ENCODE peak calls at places on chromosomes 6 and 20, in four cellular contexts. U is amygdala; H is HFF-Myc; B is stimulated activated CD8-positive, alpha-beta memory T cell treated with anti-CD3 and anti-CD28 coated beads, Interleukin-12 subunit alpha, Interleukin-12 subunit beta, amount 100 ng/mL, for 4 hours. L is an unnamed sample.

GRCh38 chr6:166960609-166960978 is 4.2 kb upstream of the RNASET2 start:
- DNase-seq in U (no peak), H (no peak), B (no peak), L (no peak)

GRCh38 chr6:111987295-111987694 is 66.6 kb upstream of the CCN6 start:
- DNase-seq in U (no peak), H (no peak), B (no peak), L (no peak)

GRCh38 chr6:11224966-11225463 is 7.5 kb downstream of the NEDD9 start:
- DNase-seq in U (no peak), H (no peak), B (no peak), L (no peak)

GRCh38 chr20:52402514-52402913 is 210.9 kb upstream of the ZFP64 start:
- DNase-seq in U (no peak), H (no peak), B (no peak), L (no peak)

GRCh38 chr6:134503542-134504281 is 185.8 kb upstream of the SGK1 start:
- DNase-seq in U (no peak), H (no peak), B (no peak), L (no peak)

GRCh38 chr6:5516036-5516435 is 254.7 kb downstream of the FARS2 start:
- DNase-seq in U (no peak), H (no peak), B (no peak), L (no peak)

GRCh38 chr6:146598785-146599405 is at the start of gene ADGB:
- DNase-seq in U (no peak), H (no peak), B (no peak), L (no peak)

GRCh38 chr6:122647765-122648164 is 37.6 kb downstream of the PKIB start:
- DNase-seq in U (no peak), H (no peak), B (no peak), L (no peak)

GRCh38 chr20:37251836-37252477 is 9.7 kb downstream of the GHRH start:
- DNase-seq in U (no peak), H (no peak), B (no peak), L (no peak)

GRCh38 chr6:17505062-17505476 is 95.0 kb upstream of the FAM8A1 start:
- DNase-seq in U (no peak), H (no peak), B (no peak), L (no peak)

GRCh38 chr20:59055302-59055701 is 12.7 kb upstream of the PRELID3B start:
- DNase-seq in U (no peak), H (no peak), B (no peak), L (no peak)

GRCh38 chr20:62352402-62353288 is 14.5 kb downstream of the LAMA5 start:
- DNase-seq in U (peak), H (no peak), B (no peak), L (no peak)

GRCh38 chr6:5025911-5026819 is 22.3 kb upstream of the RPP40 start:
- DNase-seq in U (no peak), H (no peak), B (no peak), L (no peak)

GRCh38 chr6:169324661-169325459 is 71.2 kb upstream of the THBS2 start:
- DNase-seq in U (no peak), H (no peak), B (no peak), L (no peak)

GRCh38 chr20:18252597-18253451 is 35.5 kb upstream of the ZNF133 start:
- DNase-seq in U (no peak), H (no peak), B (no peak), L (no peak)

GRCh38 chr20:1478566-1478965 is 11.9 kb upstream of the NSFL1C start:
- DNase-seq in U (no peak), H (no peak), B (no peak), L (no peak)

GRCh38 chr20:33576432-33576883 is 85.7 kb upstream of the C20orf144 start:
- DNase-seq in U (no peak), H (no peak), B (no peak), L (no peak)

GRCh38 chr6:159983641-159984080 is 14.8 kb downstream of the IGF2R start:
- DNase-seq in U (no peak), H (no peak), B (no peak), L (no peak)

GRCh38 chr6:108438918-108439317 is 121.8 kb upstream of the FOXO3 start:
- DNase-seq in U (no peak), H (no peak), B (no peak), L (no peak)

GRCh38 chr6:13203145-13203544 is 125.2 kb downstream of the TBC1D7 start:
- DNase-seq in U (no peak), H (no peak), B (no peak), L (no peak)

GRCh38 chr20:63264519-63264918 is 8.1 kb upstream of the ARFGAP1 start:
- DNase-seq in U (peak), H (no peak), B (no peak), L (no peak)

GRCh38 chr6:143513410-143513809 is 1.9 kb upstream of the FUCA2 start:
- DNase-seq in U (no peak), H (no peak), B (no peak), L (no peak)

GRCh38 chr6:141451508-141452353 is 681.0 kb upstream of the GJE1 start:
- DNase-seq in U (no peak), H (peak), B (no peak), L (no peak)

GRCh38 chr6:68975064-68975463 is 340.0 kb downstream of the ADGRB3 start:
- DNase-seq in U (peak), H (no peak), B (no peak), L (no peak)

GRCh38 chr6:161169690-161170089 is 104.2 kb downstream of the AGPAT4 start:
- DNase-seq in U (no peak), H (peak), B (no peak), L (no peak)

GRCh38 chr6:168585441-168585840 is 144.5 kb downstream of the SMOC2 start:
- DNase-seq in U (no peak), H (no peak), B (no peak), L (no peak)

GRCh38 chr6:110181131-110182027 is 1.2 kb downstream of the CDC40 start:
- DNase-seq in U (no peak), H (no peak), B (no peak), L (no peak)

GRCh38 chr6:135627092-135627715 is 129.7 kb upstream of the AHI1 start:
- DNase-seq in U (no peak), H (no peak), B (no peak), L (no peak)